ENCODE peak calls at places on chromosomes 11 and 22, in six cellular contexts. Y is neuronal stem cell, E is mesenchymal stem cell, U is IMR-90, X is H1, M is trophoblast cell. W is an unnamed sample.

GRCh38 chr11:101715281-101715680 is 131.5 kb upstream of the TRPC6 start:
- DNase-seq in Y (no peak), E (no peak), U (peak), X (no peak), M (no peak), W (no peak)

GRCh38 chr11:114340311-114341131 is 44.3 kb downstream of the NNMT start:
- DNase-seq in Y (peak), E (peak), U (peak), X (no peak), M (peak), W (peak)

GRCh38 chr22:35315141-35315854 is 15.6 kb downstream of the TOM1 start:
- DNase-seq in Y (no peak), E (no peak), U (no peak), X (no peak), M (no peak), W (no peak)

GRCh38 chr11:97722065-97722464 is 1298.7 kb upstream of the CNTN5 start:
- DNase-seq in Y (no peak), E (peak), U (peak), X (no peak), M (no peak), W (no peak)

GRCh38 chr11:32891657-32892354 is 805 bp upstream of the QSER1 start:
- DNase-seq in Y (no peak), E (peak), U (no peak), X (no peak), M (no peak), W (no peak)

GRCh38 chr11:68525930-68526329 is 65.4 kb downstream of the PPP6R3 start:
- DNase-seq in Y (no peak), E (no peak), U (peak), X (no peak), M (peak), W (no peak)

GRCh38 chr11:103619938-103620337 is 416.5 kb upstream of the DDI1 start:
- DNase-seq in Y (no peak), E (no peak), U (no peak), X (no peak), M (no peak), W (no peak)

GRCh38 chr11:13429288-13429687 is 33.7 kb downstream of the BTBD10 start:
- DNase-seq in Y (no peak), E (no peak), U (no peak), X (no peak), M (no peak), W (no peak)

GRCh38 chr22:26446808-26447515 is 17.9 kb downstream of the ASPHD2 start:
- DNase-seq in Y (no peak), E (no peak), U (no peak), X (no peak), M (no peak), W (no peak)

GRCh38 chr11:33723238-33723881 is 12.9 kb downstream of the CD59 start:
- DNase-seq in Y (no peak), E (peak), U (peak), X (no peak), M (peak), W (no peak)

GRCh38 chr11:18563090-18563730 is 25.3 kb downstream of the UEVLD start:
- DNase-seq in Y (no peak), E (no peak), U (no peak), X (no peak), M (no peak), W (no peak)

GRCh38 chr22:29030618-29031235 is 30.9 kb downstream of the C22orf31 start:
- DNase-seq in Y (peak), E (peak), U (peak), X (no peak), M (peak), W (peak)

GRCh38 chr22:22783505-22783904 is 104.1 kb upstream of the IGLL5 start:
- DNase-seq in Y (no peak), E (no peak), U (no peak), X (no peak), M (no peak), W (no peak)

GRCh38 chr11:44110231-44110679 is 14.8 kb downstream of the EXT2 start:
- DNase-seq in Y (peak), E (peak), U (peak), X (no peak), M (peak), W (peak)

GRCh38 chr22:39558254-39558727 is 12.3 kb upstream of the CACNA1I start:
- DNase-seq in Y (no peak), E (no peak), U (no peak), X (no peak), M (no peak), W (no peak)

GRCh38 chr22:39553429-39553828 is 17.1 kb upstream of the CACNA1I start:
- DNase-seq in Y (no peak), E (no peak), U (no peak), X (no peak), M (no peak), W (no peak)

GRCh38 chr22:39558950-39559349 is 11.6 kb upstream of the CACNA1I start:
- DNase-seq in Y (no peak), E (no peak), U (no peak), X (no peak), M (no peak), W (no peak)

GRCh38 chr22:39556970-39557811 is 13.4 kb upstream of the CACNA1I start:
- DNase-seq in Y (no peak), E (peak), U (peak), X (no peak), M (no peak), W (no peak)

DNA sequence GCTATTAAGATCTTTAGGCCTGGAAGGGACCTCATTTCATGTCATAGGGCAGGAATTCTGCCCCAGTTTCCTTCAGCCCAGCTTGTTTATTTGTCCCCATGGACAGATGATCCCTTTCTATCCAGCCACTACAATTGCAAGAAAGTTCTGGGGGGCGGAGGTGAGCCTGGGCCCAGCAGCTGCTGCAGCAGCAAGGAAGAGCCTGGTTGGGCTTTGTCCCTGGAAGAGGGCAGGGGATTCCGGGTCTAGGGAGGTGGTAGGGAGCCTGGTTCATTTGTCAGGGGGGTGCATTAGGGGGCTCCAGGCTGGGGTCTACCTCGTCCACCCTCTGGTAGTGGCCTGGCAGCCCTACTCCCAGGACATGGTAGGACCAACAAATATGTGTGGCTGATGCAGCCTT is 16.4 kb upstream of the CACNA1I start:
- DNase-seq in Y (no peak), E (no peak), U (no peak), X (no peak), M (no peak), W (no peak)
- H3K14ac ChIP-seq in Y (no peak), E (no peak), U (no peak), X (no peak), M (no peak), W (no peak)

GRCh38 chr11:118379497-118379896 is 20.1 kb downstream of the UBE4A start:
- DNase-seq in Y (no peak), E (no peak), U (no peak), X (no peak), M (no peak), W (no peak)
- H3K14ac ChIP-seq in Y (no peak), E (no peak), U (no peak), X (no peak), M (no peak), W (no peak)

DNA sequence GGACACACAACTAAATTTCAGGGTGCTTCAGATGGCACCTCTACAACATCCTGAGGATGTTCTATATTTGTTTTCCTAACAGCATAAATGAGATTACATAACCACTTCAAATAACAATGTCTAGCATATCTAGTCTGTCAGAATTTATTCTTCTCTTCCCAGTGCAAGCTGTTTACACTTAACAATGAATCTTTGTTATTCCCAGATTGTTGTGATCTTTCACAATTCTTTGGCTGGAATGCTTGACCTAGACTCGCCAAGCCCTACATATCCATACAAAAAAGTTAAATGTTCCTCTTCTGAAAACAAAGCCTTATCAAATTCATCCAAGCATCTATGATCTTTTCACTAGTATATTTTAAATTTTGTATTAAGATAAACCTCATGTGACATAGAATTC is 61.5 kb upstream of the CHRNA10 start:
- DNase-seq in Y (no peak), E (no peak), U (no peak), X (no peak), M (peak), W (no peak)
- H3K14ac ChIP-seq in Y (no peak), E (no peak), U (no peak), X (no peak), M (no peak), W (no peak)

GRCh38 chr11:124799384-124800225 is 601 bp downstream of the MSANTD2 start:
- DNase-seq in Y (peak), E (peak), U (peak), X (no peak), M (peak), W (peak)

GRCh38 chr11:124798991-124799383 is 1.2 kb downstream of the MSANTD2 start:
- DNase-seq in Y (no peak), E (peak), U (peak), X (no peak), M (peak), W (no peak)

GRCh38 chr11:124801014-124801413 is 808 bp upstream of the MSANTD2 start:
- DNase-seq in Y (no peak), E (peak), U (peak), X (no peak), M (peak), W (no peak)

GRCh38 chr11:124800226-124800929 is at the start of gene MSANTD2:
- DNase-seq in Y (peak), E (peak), U (peak), X (peak), M (peak), W (peak)

DNA sequence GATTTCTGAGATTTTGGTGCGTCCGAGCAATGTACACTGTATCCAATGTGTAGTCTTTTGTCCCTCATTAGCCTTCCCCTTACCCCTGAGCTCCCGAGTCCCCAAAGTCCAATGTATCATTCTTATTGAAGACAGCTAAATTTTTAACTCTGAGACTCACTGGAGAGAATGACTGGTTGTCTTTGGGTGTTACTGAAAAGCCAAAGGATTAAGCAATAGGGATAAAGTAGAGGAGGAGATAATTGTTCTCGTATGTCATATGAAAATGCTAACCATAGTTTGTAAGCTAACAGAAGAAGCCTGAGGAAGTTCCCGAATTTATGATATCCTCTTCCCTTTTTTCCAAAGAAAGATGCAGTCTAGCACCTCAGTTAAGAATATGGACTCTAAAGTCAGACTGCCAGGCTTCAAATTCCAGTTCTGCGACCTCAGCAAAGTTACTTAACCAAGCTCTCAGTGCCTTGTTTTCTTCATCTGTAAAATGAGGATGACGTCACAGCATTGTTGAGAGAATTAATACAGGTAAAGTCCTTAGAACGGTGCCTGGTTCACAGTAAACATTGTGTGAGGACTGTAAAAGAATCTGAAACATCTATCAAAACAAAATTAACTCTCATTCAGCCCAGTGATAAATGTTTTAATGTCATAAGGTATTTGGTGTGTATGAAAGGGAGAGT is 1.6 kb upstream of the MSANTD2 start:
- DNase-seq in Y (no peak), E (peak), U (peak), X (no peak), M (peak), W (no peak)
- H3K14ac ChIP-seq in Y (no peak), E (no peak), U (no peak), X (no peak), M (no peak), W (no peak)

DNA sequence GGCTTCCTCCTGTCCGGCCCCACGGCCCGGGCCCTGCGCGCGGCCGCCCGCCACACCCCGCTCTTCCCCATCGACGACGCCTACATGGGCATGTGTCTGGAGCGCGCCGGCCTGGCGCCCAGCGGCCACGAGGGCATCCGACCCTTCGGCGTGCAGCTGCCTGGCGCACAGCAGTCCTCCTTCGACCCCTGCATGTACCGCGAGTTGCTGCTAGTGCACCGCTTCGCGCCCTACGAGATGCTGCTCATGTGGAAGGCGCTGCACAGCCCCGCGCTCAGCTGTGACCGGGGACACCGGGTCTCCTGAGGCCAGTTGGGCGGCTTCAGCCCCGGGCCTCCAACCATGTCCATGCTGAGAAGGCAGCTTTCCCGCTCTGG is 6.2 kb downstream of the B3GNT6 start:
- DNase-seq in Y (no peak), E (no peak), U (no peak), X (no peak), M (no peak), W (no peak)
- H3K14ac ChIP-seq in Y (no peak), E (no peak), U (no peak), X (no peak), M (no peak), W (no peak)